ENCODE peak calls at places on chromosomes 7 and 10, in four cellular contexts. A is neural progenitor cell, Z is GM12891, O is germinal center. F is an unnamed sample.

GRCh38 chr10:14225374-14225773 is 105.3 kb downstream of the FRMD4A start:
- DNase-seq in A (no peak), Z (no peak), O (no peak), F (no peak)

GRCh38 chr7:55052081-55052480 is 33.3 kb downstream of the EGFR start:
- DNase-seq in A (no peak), Z (no peak), O (no peak), F (no peak)

GRCh38 chr10:111762114-111762513 is 421.5 kb downstream of the GPAM start:
- DNase-seq in A (no peak), Z (no peak), O (no peak), F (no peak)

GRCh38 chr10:5625992-5626777 is 40.2 kb downstream of the ASB13 start:
- DNase-seq in A (no peak), Z (no peak), O (no peak), F (no peak)

GRCh38 chr7:17369686-17370426 is 71.4 kb downstream of the AHR start:
- DNase-seq in A (no peak), Z (no peak), O (no peak), F (no peak)

GRCh38 chr7:36288501-36288900 is 101.2 kb upstream of the ANLN start:
- DNase-seq in A (no peak), Z (no peak), O (no peak), F (no peak)

GRCh38 chr7:137774793-137775201 is 72.0 kb downstream of the DGKI start:
- DNase-seq in A (no peak), Z (no peak), O (no peak), F (no peak)

GRCh38 chr7:47480576-47481538 is 101.1 kb downstream of the TNS3 start:
- DNase-seq in A (peak; percentile 49), Z (no peak), O (no peak), F (peak; percentile 52)

GRCh38 chr7:126040114-126041045 is 1110.8 kb upstream of the POT1 start:
- DNase-seq in A (peak; percentile 34), Z (no peak), O (no peak), F (peak; percentile 52)

F was measured in H9.